ENCODE peak calls at places on chromosomes 16 and 17, in six cellular contexts. B is IMR-90, E is psoas muscle, P is stomach, X is tibial artery, I is thoracic aorta. C is an unnamed sample.

GRCh38 chr16:83717308-83717707 is 90.5 kb upstream of the HSBP1 start:
- DNase-seq in B (no peak), E (no peak), P (no peak), X (no peak), I (no peak), C (no peak)

GRCh38 chr16:17397499-17397891 is 73.3 kb downstream of the XYLT1 start:
- DNase-seq in B (peak; percentile 83), E (no peak), P (peak; percentile 40), X (no peak), I (no peak), C (no peak)

GRCh38 chr16:50265716-50266336 is 525 bp upstream of the ADCY7 start:
- DNase-seq in B (no peak), E (peak; percentile 43), P (no peak), X (peak; percentile 64), I (no peak), C (no peak)

GRCh38 chr17:77404812-77405581 is 264.2 kb downstream of the SEC14L1 start:
- DNase-seq in B (peak; percentile 86), E (peak; percentile 77), P (peak; percentile 56), X (no peak), I (no peak), C (peak; percentile 64)

GRCh38 chr16:25966172-25967097 is 274.7 kb downstream of the HS3ST4 start:
- DNase-seq in B (no peak), E (no peak), P (no peak), X (no peak), I (no peak), C (no peak)

GRCh38 chr17:64084086-64084939 is 45.6 kb downstream of the ERN1 start:
- DNase-seq in B (peak; percentile 43), E (no peak), P (peak; percentile 39), X (no peak), I (no peak), C (no peak)

GRCh38 chr16:180921-181667 is 835 bp downstream of the HBQ1 start:
- DNase-seq in B (peak; percentile 58), E (peak; percentile 85), P (peak; percentile 84), X (peak; percentile 81), I (no peak), C (peak; percentile 70)

GRCh38 chr16:84826558-84826941 is 6.8 kb downstream of the CRISPLD2 start:
- DNase-seq in B (peak; percentile 72), E (peak; percentile 78), P (peak; percentile 43), X (no peak), I (no peak), C (no peak)

GRCh38 chr16:67967183-67967955 is 1.1 kb downstream of the SLC12A4 start:
- DNase-seq in B (no peak), E (no peak), P (no peak), X (no peak), I (no peak), C (no peak)

GRCh38 chr17:67974186-67974585 is 22.1 kb downstream of the C17orf58 start:
- DNase-seq in B (no peak), E (no peak), P (no peak), X (no peak), I (no peak), C (no peak)

GRCh38 chr16:66274335-66275110 is 92.0 kb upstream of the CDH5 start:
- DNase-seq in B (peak; percentile 44), E (no peak), P (no peak), X (no peak), I (no peak), C (no peak)

GRCh38 chr16:48081656-48082055 is 74.1 kb downstream of the ABCC12 start:
- DNase-seq in B (peak; percentile 90), E (no peak), P (no peak), X (no peak), I (no peak), C (no peak)

GRCh38 chr17:59756236-59756818 is 48.9 kb downstream of the VMP1 start:
- DNase-seq in B (peak; percentile 74), E (no peak), P (no peak), X (no peak), I (no peak), C (no peak)

GRCh38 chr16:21952040-21952792 is 945 bp upstream of the UQCRC2 start:
- DNase-seq in B (peak; percentile 61), E (peak; percentile 82), P (peak; percentile 70), X (peak; percentile 73), I (peak; percentile 28), C (peak; percentile 79)

GRCh38 chr16:14042706-14043105 is 28.4 kb upstream of the MRTFB start:
- DNase-seq in B (no peak), E (no peak), P (no peak), X (peak; percentile 69), I (no peak), C (no peak)

GRCh38 chr17:61201211-61201610 is 198.4 kb upstream of the TBX2 start:
- DNase-seq in B (peak; percentile 99), E (no peak), P (no peak), X (no peak), I (no peak), C (no peak)

GRCh38 chr17:65104973-65105372 is 32.2 kb upstream of the RGS9 start:
- DNase-seq in B (no peak), E (no peak), P (no peak), X (no peak), I (no peak), C (no peak)

GRCh38 chr16:15682105-15682570 is 32.1 kb downstream of the NDE1 start:
- DNase-seq in B (peak; percentile 84), E (no peak), P (peak; percentile 29), X (peak; percentile 73), I (no peak), C (no peak)

DNA sequence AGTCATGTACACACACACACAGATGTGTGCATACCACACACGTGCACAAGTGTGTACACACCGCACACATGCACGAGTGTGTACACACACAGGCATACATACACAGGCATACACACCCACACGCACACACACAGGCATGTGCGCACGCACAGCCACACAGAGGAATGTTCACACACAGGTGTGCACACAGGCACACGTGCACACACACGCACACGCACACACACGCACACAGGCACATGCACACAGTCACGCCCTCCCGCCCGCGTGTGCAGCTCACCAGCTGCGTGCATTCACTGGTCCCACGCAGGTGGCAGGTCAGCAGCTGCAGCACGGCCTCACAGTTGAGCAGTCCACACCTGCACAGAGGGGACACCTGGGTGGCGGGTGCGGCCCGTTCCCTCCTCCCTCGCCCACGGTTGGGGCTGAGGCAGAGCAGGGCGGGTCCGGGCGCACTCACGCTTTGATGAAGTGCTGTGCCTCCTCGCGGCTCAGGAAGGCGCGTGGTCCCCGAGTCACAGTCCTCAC is 7.7 kb downstream of the TEPSIN start:
- DNase-seq in B (no peak), E (no peak), P (no peak), X (peak; percentile 63), I (no peak), C (no peak)
- H3K36me3 ChIP-seq in B (peaks cover 39% of the 10 kb centered on the region), E (peaks cover 70% of the 10 kb centered on the region), P (peaks cover 41% of the 10 kb centered on the region), X (peaks cover 56% of the 10 kb centered on the region), I (peaks cover 17% of the 10 kb centered on the region), C (peaks cover 65% of the 10 kb centered on the region)

GRCh38 chr16:10918294-10919002 is 23.8 kb downstream of the DEXI start:
- DNase-seq in B (peak; percentile 92), E (peak; percentile 94), P (peak; percentile 95), X (peak; percentile 99), I (peak; percentile 96), C (peak; percentile 92)
- H3K27ac ChIP-seq in B (no peak overlapping the region), E (peak overlapping the region; percentile 91), P (peak overlapping the region; percentile 54), X (peak overlapping the region; percentile 56), I (peak overlapping the region; percentile 21), C (no peak overlapping the region)

GRCh38 chr17:40101367-40102210 is 1.2 kb upstream of the NR1D1 start:
- DNase-seq in B (no peak), E (no peak), P (no peak), X (no peak), I (no peak), C (no peak)
- H3K4me1 ChIP-seq in B (peaks cover 29% of the 10 kb centered on the region), E (peaks cover 70% of the 10 kb centered on the region), P (peaks cover 90% of the 10 kb centered on the region), X (peaks cover 48% of the 10 kb centered on the region), I (peaks cover 25% of the 10 kb centered on the region), C (peaks cover 28% of the 10 kb centered on the region)

GRCh38 chr16:11679941-11680911 is 12.0 kb downstream of the SNN start:
- DNase-seq in B (no peak), E (no peak), P (no peak), X (no peak), I (no peak), C (no peak)
- H3K36me3 ChIP-seq in B (peaks cover 63% of the 10 kb centered on the region), E (peaks cover 66% of the 10 kb centered on the region), P (peaks cover 65% of the 10 kb centered on the region), X (peaks cover 67% of the 10 kb centered on the region), I (peaks cover 40% of the 10 kb centered on the region), C (peaks cover 63% of the 10 kb centered on the region)

GRCh38 chr17:38469875-38470274 is 41.6 kb downstream of the ARHGAP23 start:
- DNase-seq in B (peak; percentile 72), E (no peak), P (no peak), X (no peak), I (no peak), C (no peak)
- H3K27ac ChIP-seq in B (no peak overlapping the region), E (no peak overlapping the region), P (no peak overlapping the region), X (no peak overlapping the region), I (no peak overlapping the region), C (no peak overlapping the region)